ENCODE peak calls at places on chromosomes 4 and X, in six cellular contexts. One of them, this sample, is unnamed.

GRCh38 chr4:141391771-141392170 is 171.1 kb downstream of the ZNF330 start:
- DNase-seq in AG10803: peak; percentile 30
- DNase-seq in cardiac fibroblast: no peak
- DNase-seq in H9: no peak
- DNase-seq in tibial artery: no peak
- DNase-seq in fibroblast of lung: no peak
- DNase-seq in this sample: no peak

GRCh38 chr4:76023381-76023780 is at the start of gene CXCL10:
- DNase-seq in tibial artery: no peak
- DNase-seq in AG10803: no peak
- DNase-seq in cardiac fibroblast: no peak
- DNase-seq in H9: no peak
- DNase-seq in fibroblast of lung: no peak
- DNase-seq in this sample: no peak

GRCh38 chrX:2631743-2632532 is 59.2 kb upstream of the CD99 start:
- DNase-seq in tibial artery: no peak
- DNase-seq in cardiac fibroblast: no peak
- DNase-seq in fibroblast of lung: no peak
- DNase-seq in AG10803: no peak
- DNase-seq in H9: no peak
- DNase-seq in this sample: no peak

GRCh38 chr4:110621839-110622751 is 782 bp downstream of the PITX2 start:
- DNase-seq in tibial artery: no peak
- DNase-seq in H9: peak; percentile 67
- DNase-seq in fibroblast of lung: no peak
- DNase-seq in AG10803: no peak
- DNase-seq in cardiac fibroblast: no peak
- DNase-seq in this sample: peak; percentile 31

GRCh38 chr4:53592128-53592527 is 842 bp upstream of the LNX1 start:
- DNase-seq in cardiac fibroblast: peak; percentile 62
- DNase-seq in fibroblast of lung: peak; percentile 14
- DNase-seq in tibial artery: no peak
- DNase-seq in H9: peak; percentile 35
- DNase-seq in AG10803: no peak
- DNase-seq in this sample: peak; percentile 9

GRCh38 chr4:119810001-119810400 is 181.4 kb upstream of the PDE5A start:
- DNase-seq in AG10803: no peak
- DNase-seq in cardiac fibroblast: no peak
- DNase-seq in tibial artery: no peak
- DNase-seq in fibroblast of lung: peak; percentile 68
- DNase-seq in H9: no peak
- DNase-seq in this sample: no peak

GRCh38 chr4:55865228-55865806 is 11.9 kb downstream of the EXOC1 start:
- DNase-seq in fibroblast of lung: peak; percentile 62
- DNase-seq in H9: no peak
- DNase-seq in AG10803: peak; percentile 66
- DNase-seq in tibial artery: no peak
- DNase-seq in cardiac fibroblast: peak; percentile 44
- DNase-seq in this sample: no peak

GRCh38 chr4:165994706-165995105 is 121.7 kb downstream of the TLL1 start:
- DNase-seq in cardiac fibroblast: peak; percentile 24
- DNase-seq in AG10803: no peak
- DNase-seq in fibroblast of lung: no peak
- DNase-seq in tibial artery: no peak
- DNase-seq in H9: no peak
- DNase-seq in this sample: no peak

GRCh38 chr4:8655411-8656184 is 63.0 kb downstream of the CPZ start:
- DNase-seq in cardiac fibroblast: no peak
- DNase-seq in tibial artery: no peak
- DNase-seq in fibroblast of lung: no peak
- DNase-seq in AG10803: no peak
- DNase-seq in H9: no peak
- DNase-seq in this sample: no peak

GRCh38 chr4:92182736-92183407 is 120.9 kb upstream of the GRID2 start:
- DNase-seq in H9: no peak
- DNase-seq in tibial artery: no peak
- DNase-seq in AG10803: no peak
- DNase-seq in cardiac fibroblast: no peak
- DNase-seq in fibroblast of lung: no peak
- DNase-seq in this sample: no peak

GRCh38 chrX:109926743-109927662 is 75.9 kb upstream of the TMEM164 start:
- DNase-seq in AG10803: no peak
- DNase-seq in cardiac fibroblast: no peak
- DNase-seq in tibial artery: no peak
- DNase-seq in fibroblast of lung: no peak
- DNase-seq in H9: no peak
- DNase-seq in this sample: no peak

GRCh38 chr4:81758865-81759264 is 287.2 kb upstream of the RASGEF1B start:
- DNase-seq in AG10803: no peak
- DNase-seq in H9: no peak
- DNase-seq in cardiac fibroblast: no peak
- DNase-seq in tibial artery: no peak
- DNase-seq in fibroblast of lung: no peak
- DNase-seq in this sample: no peak

GRCh38 chrX:38151426-38151825 is 69.2 kb downstream of the SRPX start:
- DNase-seq in AG10803: peak; percentile 78
- DNase-seq in H9: no peak
- DNase-seq in tibial artery: no peak
- DNase-seq in fibroblast of lung: no peak
- DNase-seq in cardiac fibroblast: no peak
- DNase-seq in this sample: no peak

GRCh38 chrX:45621356-45622041 is 420.8 kb upstream of the DIPK2B start:
- DNase-seq in AG10803: peak; percentile 79
- DNase-seq in cardiac fibroblast: peak; percentile 56
- DNase-seq in H9: no peak
- DNase-seq in fibroblast of lung: peak; percentile 59
- DNase-seq in tibial artery: no peak
- DNase-seq in this sample: no peak

GRCh38 chr4:56049428-56050212 is 100.9 kb downstream of the CEP135 start:
- DNase-seq in H9: peak; percentile 69
- DNase-seq in cardiac fibroblast: peak; percentile 50
- DNase-seq in tibial artery: no peak
- DNase-seq in AG10803: no peak
- DNase-seq in fibroblast of lung: peak; percentile 27
- DNase-seq in this sample: peak; percentile 56

GRCh38 chr4:87442889-87443288 is 20.5 kb downstream of the NUDT9 start:
- DNase-seq in cardiac fibroblast: no peak
- DNase-seq in tibial artery: no peak
- DNase-seq in H9: no peak
- DNase-seq in AG10803: no peak
- DNase-seq in fibroblast of lung: no peak
- DNase-seq in this sample: no peak

GRCh38 chr4:146095091-146095690 is 80.3 kb upstream of the LSM6 start:
- DNase-seq in tibial artery: no peak
- DNase-seq in cardiac fibroblast: peak; percentile 76
- DNase-seq in H9: no peak
- DNase-seq in AG10803: peak; percentile 58
- DNase-seq in fibroblast of lung: peak; percentile 79
- DNase-seq in this sample: peak; percentile 47

GRCh38 chr4:182189107-182189878 is 53.9 kb upstream of the TENM3 start:
- DNase-seq in cardiac fibroblast: peak; percentile 80
- DNase-seq in AG10803: peak; percentile 92
- DNase-seq in fibroblast of lung: peak; percentile 95
- DNase-seq in H9: no peak
- DNase-seq in tibial artery: no peak
- DNase-seq in this sample: no peak

GRCh38 chr4:169098969-169099685 is 89.1 kb upstream of the CBR4 start:
- DNase-seq in H9: no peak
- DNase-seq in tibial artery: no peak
- DNase-seq in cardiac fibroblast: no peak
- DNase-seq in fibroblast of lung: peak; percentile 31
- DNase-seq in AG10803: no peak
- DNase-seq in this sample: no peak

GRCh38 chrX:70452143-70452733 is 7.6 kb downstream of the DLG3 start:
- DNase-seq in H9: peak; percentile 60
- DNase-seq in fibroblast of lung: peak; percentile 35
- DNase-seq in AG10803: peak; percentile 26
- DNase-seq in tibial artery: peak; percentile 68
- DNase-seq in cardiac fibroblast: peak; percentile 53
- DNase-seq in this sample: peak; percentile 54

GRCh38 chrX:24646745-24647182 is 383 bp downstream of the PCYT1B start:
- DNase-seq in cardiac fibroblast: peak; percentile 9
- DNase-seq in AG10803: no peak
- DNase-seq in H9: peak; percentile 76
- DNase-seq in fibroblast of lung: peak; percentile 14
- DNase-seq in tibial artery: no peak
- DNase-seq in this sample: no peak

GRCh38 chr4:7070729-7071511 is 3.1 kb upstream of the GRPEL1 start:
- DNase-seq in AG10803: peak; percentile 57
- DNase-seq in cardiac fibroblast: peak; percentile 75
- DNase-seq in H9: peak; percentile 93
- DNase-seq in tibial artery: peak; percentile 86
- DNase-seq in fibroblast of lung: peak; percentile 68
- DNase-seq in this sample: peak; percentile 85

GRCh38 chr4:99157478-99157935 is 13.4 kb upstream of the ADH4 start:
- DNase-seq in cardiac fibroblast: no peak
- DNase-seq in fibroblast of lung: no peak
- DNase-seq in AG10803: no peak
- DNase-seq in tibial artery: no peak
- DNase-seq in H9: no peak
- DNase-seq in this sample: no peak

GRCh38 chr4:99156992-99157391 is 12.9 kb upstream of the ADH4 start:
- DNase-seq in fibroblast of lung: no peak
- DNase-seq in tibial artery: no peak
- DNase-seq in H9: no peak
- DNase-seq in cardiac fibroblast: no peak
- DNase-seq in AG10803: no peak
- DNase-seq in this sample: no peak

GRCh38 chr4:99154658-99155342 is 10.7 kb upstream of the ADH4 start:
- DNase-seq in cardiac fibroblast: no peak
- DNase-seq in H9: no peak
- DNase-seq in fibroblast of lung: no peak
- DNase-seq in tibial artery: no peak
- DNase-seq in AG10803: no peak
- DNase-seq in this sample: no peak

GRCh38 chr4:99161700-99162099 is 17.6 kb upstream of the ADH4 start:
- DNase-seq in H9: no peak
- DNase-seq in AG10803: no peak
- DNase-seq in cardiac fibroblast: no peak
- DNase-seq in tibial artery: no peak
- DNase-seq in fibroblast of lung: no peak
- DNase-seq in this sample: no peak

DNA sequence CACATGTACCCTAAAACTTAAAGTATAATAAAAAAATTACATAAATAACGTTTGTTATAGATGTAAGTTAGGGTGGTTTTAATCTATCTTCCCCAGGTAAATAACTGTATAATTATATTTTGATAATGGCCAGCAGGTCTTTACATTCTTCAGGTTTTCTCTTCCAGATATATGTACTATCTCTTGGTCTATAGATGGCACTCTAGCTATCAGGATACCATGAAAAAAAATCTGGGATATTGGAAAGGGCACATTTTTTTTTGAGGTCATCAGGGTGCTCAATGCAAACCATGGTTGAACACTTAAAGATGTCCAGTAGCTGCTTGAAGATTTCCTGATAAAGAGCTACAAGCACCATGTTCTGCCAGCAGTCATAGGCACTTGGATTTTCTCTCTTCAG is 15.6 kb upstream of the ADH4 start:
- DNase-seq in fibroblast of lung: peak; percentile 25
- DNase-seq in tibial artery: no peak
- DNase-seq in AG10803: peak; percentile 8
- DNase-seq in H9: no peak
- DNase-seq in cardiac fibroblast: no peak
- DNase-seq in this sample: no peak
- TF ChIP-seq CTCF in fibroblast of lung: no peak
- TF ChIP-seq CTCF in tibial artery: no peak
- TF ChIP-seq CTCF in AG10803: peak; percentile 28
- TF ChIP-seq CTCF in H9: no peak
- TF ChIP-seq CTCF in cardiac fibroblast: peak; percentile 10
- TF ChIP-seq CTCF in this sample: no peak

GRCh38 chrX:40176979-40177430 is 79.2 kb upstream of the BCOR start:
- DNase-seq in cardiac fibroblast: no peak
- DNase-seq in AG10803: no peak
- DNase-seq in fibroblast of lung: no peak
- DNase-seq in tibial artery: no peak
- DNase-seq in H9: peak; percentile 52
- DNase-seq in this sample: peak; percentile 11
- TF ChIP-seq CTCF in cardiac fibroblast: no peak
- TF ChIP-seq CTCF in AG10803: no peak
- TF ChIP-seq CTCF in fibroblast of lung: no peak
- TF ChIP-seq CTCF in tibial artery: no peak
- TF ChIP-seq CTCF in H9: peak; percentile 13
- TF ChIP-seq CTCF in this sample: no peak

GRCh38 chrX:106875151-106875550 is 28.0 kb downstream of the RIPPLY1 start:
- DNase-seq in H9: no peak
- DNase-seq in cardiac fibroblast: no peak
- DNase-seq in AG10803: peak; percentile 44
- DNase-seq in tibial artery: no peak
- DNase-seq in fibroblast of lung: peak; percentile 63
- DNase-seq in this sample: no peak

GRCh38 chrX:106874075-106874474 is 29.1 kb downstream of the RIPPLY1 start:
- DNase-seq in H9: no peak
- DNase-seq in fibroblast of lung: peak; percentile 44
- DNase-seq in cardiac fibroblast: peak; percentile 41
- DNase-seq in tibial artery: no peak
- DNase-seq in AG10803: peak; percentile 24
- DNase-seq in this sample: no peak
- TF ChIP-seq CTCF in H9: peak; percentile 72
- TF ChIP-seq CTCF in fibroblast of lung: no peak
- TF ChIP-seq CTCF in cardiac fibroblast: peak; percentile 44
- TF ChIP-seq CTCF in tibial artery: peak; percentile 16
- TF ChIP-seq CTCF in AG10803: peak; percentile 58
- TF ChIP-seq CTCF in this sample: peak; percentile 69

GRCh38 chrX:134374910-134375309 is 85.1 kb upstream of the HPRT1 start:
- DNase-seq in tibial artery: no peak
- DNase-seq in fibroblast of lung: no peak
- DNase-seq in AG10803: no peak
- DNase-seq in cardiac fibroblast: no peak
- DNase-seq in H9: no peak
- DNase-seq in this sample: no peak

GRCh38 chrX:134374294-134374693 is 85.7 kb upstream of the HPRT1 start:
- DNase-seq in fibroblast of lung: no peak
- DNase-seq in tibial artery: no peak
- DNase-seq in AG10803: no peak
- DNase-seq in H9: no peak
- DNase-seq in cardiac fibroblast: no peak
- DNase-seq in this sample: no peak

GRCh38 chrX:134375691-134376090 is 84.3 kb upstream of the HPRT1 start:
- DNase-seq in fibroblast of lung: no peak
- DNase-seq in H9: no peak
- DNase-seq in cardiac fibroblast: no peak
- DNase-seq in AG10803: no peak
- DNase-seq in tibial artery: no peak
- DNase-seq in this sample: no peak

GRCh38 chrX:134373736-134374135 is 86.2 kb upstream of the HPRT1 start:
- DNase-seq in cardiac fibroblast: no peak
- DNase-seq in tibial artery: no peak
- DNase-seq in AG10803: no peak
- DNase-seq in fibroblast of lung: no peak
- DNase-seq in H9: no peak
- DNase-seq in this sample: no peak

DNA sequence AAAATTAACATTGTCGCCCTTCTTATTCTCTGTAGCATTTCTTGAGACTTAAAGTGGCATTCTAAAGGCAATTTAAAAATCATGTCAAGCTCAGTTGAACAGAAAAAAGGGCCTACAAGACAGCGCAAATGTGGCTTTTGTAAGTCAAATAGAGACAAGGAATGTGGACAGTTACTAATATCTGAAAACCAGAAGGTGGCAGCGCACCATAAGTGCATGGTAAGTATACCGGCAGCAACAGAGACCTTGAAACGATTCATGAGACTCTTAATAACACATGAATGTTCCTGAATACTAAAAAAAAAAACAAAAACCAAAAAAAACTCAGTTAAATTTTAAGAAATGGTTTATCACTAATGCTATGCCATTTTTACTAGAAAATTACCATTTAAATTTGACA is 82.4 kb upstream of the HPRT1 start:
- DNase-seq in fibroblast of lung: peak; percentile 65
- DNase-seq in H9: no peak
- DNase-seq in cardiac fibroblast: peak; percentile 62
- DNase-seq in AG10803: peak; percentile 54
- DNase-seq in tibial artery: no peak
- DNase-seq in this sample: no peak
- TF ChIP-seq CTCF in fibroblast of lung: peak; percentile 24
- TF ChIP-seq CTCF in H9: peak; percentile 24
- TF ChIP-seq CTCF in cardiac fibroblast: peak; percentile 31
- TF ChIP-seq CTCF in AG10803: peak; percentile 45
- TF ChIP-seq CTCF in tibial artery: no peak
- TF ChIP-seq CTCF in this sample: no peak